ENCODE peak calls at places on chromosomes 12 and 14, in six cellular contexts. F is prostate gland, R is GM12878, H is stomach, T is GM12891, N is H1. M is an unnamed sample.

GRCh38 chr14:59098377-59098776 is 90.1 kb upstream of the DAAM1 start:
- DNase-seq in F (no peak), R (no peak), H (no peak), T (no peak), N (no peak), M (no peak)

GRCh38 chr12:131089526-131090253 is 136.0 kb downstream of the ADGRD1 start:
- DNase-seq in F (no peak), R (no peak), H (no peak), T (no peak), N (no peak), M (no peak)

GRCh38 chr14:29926701-29927595 is 699 bp downstream of the PRKD1 start:
- DNase-seq in F (peak), R (no peak), H (peak), T (peak), N (no peak), M (peak)

GRCh38 chr14:53226553-53226952 is 73.4 kb upstream of the DDHD1 start:
- DNase-seq in F (no peak), R (no peak), H (no peak), T (no peak), N (no peak), M (no peak)

GRCh38 chr14:29242755-29243340 is 476.3 kb downstream of the FOXG1 start:
- DNase-seq in F (no peak), R (no peak), H (no peak), T (no peak), N (no peak), M (no peak)

GRCh38 chr12:111270128-111270651 is 98.7 kb downstream of the PHETA1 start:
- DNase-seq in F (no peak), R (no peak), H (no peak), T (no peak), N (no peak), M (no peak)

GRCh38 chr12:113988976-113989375 is 22.9 kb upstream of the RBM19 start:
- DNase-seq in F (no peak), R (no peak), H (no peak), T (no peak), N (no peak), M (no peak)

GRCh38 chr12:75505706-75506312 is 5.6 kb downstream of the KRR1 start:
- DNase-seq in F (no peak), R (no peak), H (no peak), T (no peak), N (no peak), M (no peak)

GRCh38 chr14:52695481-52696091 is at the start of gene ERO1A:
- DNase-seq in F (peak), R (no peak), H (peak), T (peak), N (no peak), M (peak)

GRCh38 chr12:80622271-80622670 is 85.2 kb upstream of the MYF6 start:
- DNase-seq in F (no peak), R (no peak), H (no peak), T (no peak), N (no peak), M (no peak)

GRCh38 chr12:11553871-11554533 is 95.5 kb upstream of the ETV6 start:
- DNase-seq in F (peak), R (peak), H (peak), T (peak), N (peak), M (peak)

GRCh38 chr12:39116877-39117276 is 211.5 kb upstream of the CPNE8 start:
- DNase-seq in F (no peak), R (no peak), H (no peak), T (no peak), N (no peak), M (no peak)

GRCh38 chr12:57896437-57897201 is 44.7 kb upstream of the ATP23 start:
- DNase-seq in F (peak), R (no peak), H (peak), T (no peak), N (no peak), M (no peak)

GRCh38 chr12:130686511-130686981 is 29.6 kb downstream of the RIMBP2 start:
- DNase-seq in F (peak), R (no peak), H (no peak), T (no peak), N (no peak), M (no peak)

GRCh38 chr14:103607039-103607668 is 21.9 kb upstream of the KLC1 start:
- DNase-seq in F (peak), R (peak), H (peak), T (peak), N (no peak), M (peak)

GRCh38 chr14:77599894-77600293 is 16.5 kb downstream of the SPTLC2 start:
- DNase-seq in F (no peak), R (no peak), H (no peak), T (no peak), N (no peak), M (no peak)

GRCh38 chr12:4849024-4849594 is 60.6 kb upstream of the KCNA1 start:
- DNase-seq in F (no peak), R (no peak), H (no peak), T (no peak), N (no peak), M (no peak)

GRCh38 chr12:129762436-129762835 is 141.4 kb downstream of the TMEM132D start:
- DNase-seq in F (no peak), R (no peak), H (no peak), T (no peak), N (no peak), M (no peak)

GRCh38 chr12:1603621-1604020 is 9.2 kb upstream of the FBXL14 start:
- DNase-seq in F (no peak), R (no peak), H (no peak), T (no peak), N (no peak), M (no peak)

GRCh38 chr14:71668186-71668912 is 263.9 kb upstream of the RGS6 start:
- DNase-seq in F (no peak), R (no peak), H (no peak), T (no peak), N (no peak), M (no peak)

GRCh38 chr14:99497341-99497740 is 16.1 kb downstream of the CCNK start:
- DNase-seq in F (no peak), R (no peak), H (no peak), T (no peak), N (no peak), M (no peak)

GRCh38 chr14:76957224-76957881 is 71.2 kb downstream of the IRF2BPL start:
- DNase-seq in F (no peak), R (no peak), H (no peak), T (no peak), N (no peak), M (no peak)

GRCh38 chr14:55518391-55518790 is 61.6 kb upstream of the KTN1 start:
- DNase-seq in F (no peak), R (no peak), H (no peak), T (no peak), N (no peak), M (no peak)

DNA sequence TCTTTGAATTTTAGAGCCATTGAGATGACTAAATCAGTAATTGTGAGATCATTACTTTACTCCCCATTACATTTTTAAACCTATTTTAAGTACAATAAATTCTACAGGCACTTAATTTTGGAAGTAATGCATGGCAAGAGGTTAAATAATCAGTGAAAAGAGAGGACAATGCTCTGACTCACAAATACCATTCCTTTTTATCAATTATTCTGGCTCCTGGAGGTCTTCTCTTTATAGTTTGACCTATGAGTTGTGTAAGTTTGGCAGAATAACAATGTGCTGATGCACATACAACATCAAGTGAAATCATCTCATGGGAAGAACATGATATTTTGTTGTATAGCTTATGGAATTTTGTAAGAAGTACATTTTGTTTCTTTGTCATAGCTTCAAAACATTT is 166.7 kb downstream of the TMTC3 start:
- DNase-seq in F (no peak), R (no peak), H (no peak), T (no peak), N (no peak), M (no peak)
- TF ChIP-seq POLR2AphosphoS5 in F (no peak), R (no peak), H (no peak), T (no peak), N (no peak), M (no peak)

GRCh38 chr14:75125617-75126016 is 1.2 kb downstream of the NEK9 start:
- DNase-seq in F (no peak), R (no peak), H (no peak), T (no peak), N (no peak), M (no peak)

GRCh38 chr14:75119056-75119455 is 7.8 kb downstream of the NEK9 start:
- DNase-seq in F (no peak), R (no peak), H (no peak), T (no peak), N (no peak), M (no peak)

GRCh38 chr14:75120546-75121291 is 6.1 kb downstream of the NEK9 start:
- DNase-seq in F (no peak), R (no peak), H (no peak), T (no peak), N (no peak), M (no peak)

GRCh38 chr14:75123991-75124390 is 2.9 kb downstream of the NEK9 start:
- DNase-seq in F (no peak), R (no peak), H (no peak), T (no peak), N (no peak), M (no peak)

GRCh38 chr14:75121559-75121958 is 5.3 kb downstream of the NEK9 start:
- DNase-seq in F (no peak), R (no peak), H (no peak), T (no peak), N (no peak), M (no peak)
- TF ChIP-seq POLR2A in F (no peak), R (no peak), H (no peak), T (no peak), N (no peak), M (no peak)

DNA sequence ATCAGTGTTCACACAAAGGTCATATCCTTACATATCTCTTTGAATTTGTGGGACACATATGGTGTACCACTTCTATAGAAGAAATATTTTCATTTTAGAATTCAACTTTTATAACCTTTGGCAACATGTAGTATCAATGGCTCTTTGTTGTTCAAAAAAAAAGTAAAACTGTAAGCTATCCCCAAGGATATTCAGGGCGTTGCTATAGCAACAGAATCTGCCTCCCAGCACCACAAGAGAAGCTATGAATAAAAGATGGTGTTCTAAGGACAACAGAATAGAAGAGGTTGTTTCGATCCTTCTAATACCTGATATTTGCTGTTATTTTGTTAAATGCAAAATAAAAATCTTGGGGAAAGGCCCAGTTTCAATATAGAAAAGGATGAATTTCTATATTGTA is 139.3 kb downstream of the BRMS1L start:
- DNase-seq in F (no peak), R (no peak), H (no peak), T (no peak), N (no peak), M (no peak)
- TF ChIP-seq POLR2AphosphoS5 in F (no peak), R (no peak), H (no peak), T (no peak), N (no peak), M (no peak)

GRCh38 chr12:52148541-52149181 is 43.2 kb downstream of the KRT80 start:
- DNase-seq in F (peak), R (no peak), H (peak), T (no peak), N (no peak), M (no peak)

GRCh38 chr12:52145941-52146821 is 45.6 kb downstream of the KRT80 start:
- DNase-seq in F (no peak), R (no peak), H (no peak), T (no peak), N (no peak), M (no peak)

GRCh38 chr12:52146822-52147366 is 44.9 kb downstream of the KRT80 start:
- DNase-seq in F (no peak), R (no peak), H (no peak), T (no peak), N (no peak), M (no peak)

GRCh38 chr12:52147983-52148540 is 43.8 kb downstream of the KRT80 start:
- DNase-seq in F (no peak), R (no peak), H (no peak), T (no peak), N (no peak), M (no peak)

GRCh38 chr12:52147367-52147972 is 44.3 kb downstream of the KRT80 start:
- DNase-seq in F (peak), R (no peak), H (peak), T (no peak), N (no peak), M (no peak)
- TF ChIP-seq POLR2A in F (peak), R (no peak), H (no peak), T (no peak), N (no peak), M (no peak)

GRCh38 chr12:124928912-124929530 is 14.6 kb upstream of the UBC start:
- DNase-seq in F (no peak), R (no peak), H (no peak), T (no peak), N (no peak), M (no peak)

GRCh38 chr12:124928095-124928911 is 13.9 kb upstream of the UBC start:
- DNase-seq in F (peak), R (no peak), H (peak), T (no peak), N (no peak), M (no peak)

GRCh38 chr12:124925117-124925516 is 10.7 kb upstream of the UBC start:
- DNase-seq in F (no peak), R (no peak), H (no peak), T (no peak), N (no peak), M (no peak)

GRCh38 chr12:124929649-124930419 is 15.4 kb upstream of the UBC start:
- DNase-seq in F (no peak), R (no peak), H (no peak), T (no peak), N (no peak), M (no peak)

GRCh38 chr12:124927325-124928094 is 13.1 kb upstream of the UBC start:
- DNase-seq in F (peak), R (peak), H (peak), T (no peak), N (no peak), M (peak)
- TF ChIP-seq POLR2AphosphoS5 in F (peak), R (no peak), H (peak), T (peak), N (no peak), M (no peak)

M was measured in GM12892.